ENCODE peak calls at places on chromosomes 11 and 22, in seven cellular contexts. One of them, this sample, is unnamed.

GRCh38 chr11:61589961-61590360 is 9.1 kb upstream of the SYT7 start:
- DNase-seq in WTC11: no peak
- DNase-seq in activated CD4-positive, alpha-beta T cell treated with anti-CD3 and anti-CD28 coated beads, Interleukin-2, amount 50 U/mL, for 1 hour: no peak
- DNase-seq in activated effector memory CD4-positive, alpha-beta T cell treated with Interleukin-2 at 50 U/mL for 16 hours: no peak
- DNase-seq in lower lobe of right lung: no peak
- DNase-seq in caudate nucleus: no peak
- DNase-seq in activated CD4-positive, CD25-positive, alpha-beta regulatory T cell: no peak
- DNase-seq in this sample: no peak

GRCh38 chr22:37276771-37277170 is 5.5 kb upstream of the CYTH4 start:
- DNase-seq in WTC11: no peak
- DNase-seq in activated CD4-positive, alpha-beta T cell treated with anti-CD3 and anti-CD28 coated beads, Interleukin-2, amount 50 U/mL, for 1 hour: no peak
- DNase-seq in activated effector memory CD4-positive, alpha-beta T cell treated with Interleukin-2 at 50 U/mL for 16 hours: no peak
- DNase-seq in lower lobe of right lung: peak
- DNase-seq in caudate nucleus: no peak
- DNase-seq in activated CD4-positive, CD25-positive, alpha-beta regulatory T cell: no peak
- DNase-seq in this sample: no peak

GRCh38 chr11:91513734-91514133 is 710.9 kb upstream of the FAT3 start:
- DNase-seq in WTC11: no peak
- DNase-seq in activated CD4-positive, alpha-beta T cell treated with anti-CD3 and anti-CD28 coated beads, Interleukin-2, amount 50 U/mL, for 1 hour: no peak
- DNase-seq in activated effector memory CD4-positive, alpha-beta T cell treated with Interleukin-2 at 50 U/mL for 16 hours: no peak
- DNase-seq in lower lobe of right lung: no peak
- DNase-seq in caudate nucleus: no peak
- DNase-seq in activated CD4-positive, CD25-positive, alpha-beta regulatory T cell: no peak
- DNase-seq in this sample: no peak

GRCh38 chr11:27471588-27472397 is 797 bp downstream of the LGR4 start:
- DNase-seq in WTC11: peak
- DNase-seq in activated CD4-positive, alpha-beta T cell treated with anti-CD3 and anti-CD28 coated beads, Interleukin-2, amount 50 U/mL, for 1 hour: no peak
- DNase-seq in activated effector memory CD4-positive, alpha-beta T cell treated with Interleukin-2 at 50 U/mL for 16 hours: no peak
- DNase-seq in lower lobe of right lung: peak
- DNase-seq in caudate nucleus: peak
- DNase-seq in activated CD4-positive, CD25-positive, alpha-beta regulatory T cell: no peak
- DNase-seq in this sample: peak

GRCh38 chr11:78796956-78797355 is 222.3 kb upstream of the NARS2 start:
- DNase-seq in WTC11: no peak
- DNase-seq in activated CD4-positive, alpha-beta T cell treated with anti-CD3 and anti-CD28 coated beads, Interleukin-2, amount 50 U/mL, for 1 hour: no peak
- DNase-seq in activated effector memory CD4-positive, alpha-beta T cell treated with Interleukin-2 at 50 U/mL for 16 hours: no peak
- DNase-seq in lower lobe of right lung: no peak
- DNase-seq in caudate nucleus: no peak
- DNase-seq in activated CD4-positive, CD25-positive, alpha-beta regulatory T cell: no peak
- DNase-seq in this sample: no peak

GRCh38 chr11:131609317-131609716 is 238.9 kb downstream of the NTM start:
- DNase-seq in WTC11: no peak
- DNase-seq in activated CD4-positive, alpha-beta T cell treated with anti-CD3 and anti-CD28 coated beads, Interleukin-2, amount 50 U/mL, for 1 hour: no peak
- DNase-seq in activated effector memory CD4-positive, alpha-beta T cell treated with Interleukin-2 at 50 U/mL for 16 hours: no peak
- DNase-seq in lower lobe of right lung: no peak
- DNase-seq in caudate nucleus: no peak
- DNase-seq in activated CD4-positive, CD25-positive, alpha-beta regulatory T cell: no peak
- DNase-seq in this sample: no peak

GRCh38 chr11:44036811-44037657 is 10.7 kb upstream of the ACCSL start:
- DNase-seq in WTC11: peak
- DNase-seq in activated CD4-positive, alpha-beta T cell treated with anti-CD3 and anti-CD28 coated beads, Interleukin-2, amount 50 U/mL, for 1 hour: no peak
- DNase-seq in activated effector memory CD4-positive, alpha-beta T cell treated with Interleukin-2 at 50 U/mL for 16 hours: no peak
- DNase-seq in lower lobe of right lung: peak
- DNase-seq in caudate nucleus: peak
- DNase-seq in activated CD4-positive, CD25-positive, alpha-beta regulatory T cell: no peak
- DNase-seq in this sample: peak

GRCh38 chr11:130037881-130038601 is 31.7 kb upstream of the APLP2 start:
- DNase-seq in WTC11: no peak
- DNase-seq in activated CD4-positive, alpha-beta T cell treated with anti-CD3 and anti-CD28 coated beads, Interleukin-2, amount 50 U/mL, for 1 hour: no peak
- DNase-seq in activated effector memory CD4-positive, alpha-beta T cell treated with Interleukin-2 at 50 U/mL for 16 hours: no peak
- DNase-seq in lower lobe of right lung: no peak
- DNase-seq in caudate nucleus: no peak
- DNase-seq in activated CD4-positive, CD25-positive, alpha-beta regulatory T cell: no peak
- DNase-seq in this sample: no peak

GRCh38 chr11:6611092-6612007 is 666 bp downstream of the TAF10 start:
- DNase-seq in WTC11: peak
- DNase-seq in activated CD4-positive, alpha-beta T cell treated with anti-CD3 and anti-CD28 coated beads, Interleukin-2, amount 50 U/mL, for 1 hour: peak
- DNase-seq in activated effector memory CD4-positive, alpha-beta T cell treated with Interleukin-2 at 50 U/mL for 16 hours: no peak
- DNase-seq in lower lobe of right lung: peak
- DNase-seq in caudate nucleus: no peak
- DNase-seq in activated CD4-positive, CD25-positive, alpha-beta regulatory T cell: no peak
- DNase-seq in this sample: peak

GRCh38 chr11:134679592-134679991 is 267.6 kb upstream of the B3GAT1 start:
- DNase-seq in WTC11: no peak
- DNase-seq in activated CD4-positive, alpha-beta T cell treated with anti-CD3 and anti-CD28 coated beads, Interleukin-2, amount 50 U/mL, for 1 hour: no peak
- DNase-seq in activated effector memory CD4-positive, alpha-beta T cell treated with Interleukin-2 at 50 U/mL for 16 hours: no peak
- DNase-seq in lower lobe of right lung: no peak
- DNase-seq in caudate nucleus: no peak
- DNase-seq in activated CD4-positive, CD25-positive, alpha-beta regulatory T cell: no peak
- DNase-seq in this sample: no peak

GRCh38 chr22:30830907-30831306 is 136.2 kb downstream of the OSBP2 start:
- DNase-seq in WTC11: no peak
- DNase-seq in activated CD4-positive, alpha-beta T cell treated with anti-CD3 and anti-CD28 coated beads, Interleukin-2, amount 50 U/mL, for 1 hour: no peak
- DNase-seq in activated effector memory CD4-positive, alpha-beta T cell treated with Interleukin-2 at 50 U/mL for 16 hours: no peak
- DNase-seq in lower lobe of right lung: no peak
- DNase-seq in caudate nucleus: no peak
- DNase-seq in activated CD4-positive, CD25-positive, alpha-beta regulatory T cell: no peak
- DNase-seq in this sample: no peak

GRCh38 chr11:19259487-19260345 is 19.0 kb upstream of the E2F8 start:
- DNase-seq in WTC11: peak
- DNase-seq in activated CD4-positive, alpha-beta T cell treated with anti-CD3 and anti-CD28 coated beads, Interleukin-2, amount 50 U/mL, for 1 hour: peak
- DNase-seq in activated effector memory CD4-positive, alpha-beta T cell treated with Interleukin-2 at 50 U/mL for 16 hours: peak
- DNase-seq in lower lobe of right lung: peak
- DNase-seq in caudate nucleus: peak
- DNase-seq in activated CD4-positive, CD25-positive, alpha-beta regulatory T cell: peak
- DNase-seq in this sample: peak

GRCh38 chr11:95451682-95452081 is 220.7 kb upstream of the SESN3 start:
- DNase-seq in WTC11: no peak
- DNase-seq in activated CD4-positive, alpha-beta T cell treated with anti-CD3 and anti-CD28 coated beads, Interleukin-2, amount 50 U/mL, for 1 hour: no peak
- DNase-seq in activated effector memory CD4-positive, alpha-beta T cell treated with Interleukin-2 at 50 U/mL for 16 hours: no peak
- DNase-seq in lower lobe of right lung: no peak
- DNase-seq in caudate nucleus: no peak
- DNase-seq in activated CD4-positive, CD25-positive, alpha-beta regulatory T cell: no peak
- DNase-seq in this sample: no peak

GRCh38 chr22:43002198-43002577 is 12.8 kb downstream of the PACSIN2 start:
- DNase-seq in WTC11: no peak
- DNase-seq in activated CD4-positive, alpha-beta T cell treated with anti-CD3 and anti-CD28 coated beads, Interleukin-2, amount 50 U/mL, for 1 hour: no peak
- DNase-seq in activated effector memory CD4-positive, alpha-beta T cell treated with Interleukin-2 at 50 U/mL for 16 hours: no peak
- DNase-seq in lower lobe of right lung: no peak
- DNase-seq in caudate nucleus: no peak
- DNase-seq in activated CD4-positive, CD25-positive, alpha-beta regulatory T cell: no peak
- DNase-seq in this sample: no peak

GRCh38 chr11:102168483-102168882 is 58.2 kb downstream of the YAP1 start:
- DNase-seq in WTC11: no peak
- DNase-seq in activated CD4-positive, alpha-beta T cell treated with anti-CD3 and anti-CD28 coated beads, Interleukin-2, amount 50 U/mL, for 1 hour: no peak
- DNase-seq in activated effector memory CD4-positive, alpha-beta T cell treated with Interleukin-2 at 50 U/mL for 16 hours: no peak
- DNase-seq in lower lobe of right lung: no peak
- DNase-seq in caudate nucleus: no peak
- DNase-seq in activated CD4-positive, CD25-positive, alpha-beta regulatory T cell: no peak
- DNase-seq in this sample: no peak

GRCh38 chr11:8229299-8230177 is 34.1 kb downstream of the LMO1 start:
- DNase-seq in WTC11: no peak
- DNase-seq in activated CD4-positive, alpha-beta T cell treated with anti-CD3 and anti-CD28 coated beads, Interleukin-2, amount 50 U/mL, for 1 hour: no peak
- DNase-seq in activated effector memory CD4-positive, alpha-beta T cell treated with Interleukin-2 at 50 U/mL for 16 hours: no peak
- DNase-seq in lower lobe of right lung: peak
- DNase-seq in caudate nucleus: no peak
- DNase-seq in activated CD4-positive, CD25-positive, alpha-beta regulatory T cell: no peak
- DNase-seq in this sample: peak

GRCh38 chr22:44764373-44764772 is 12.0 kb downstream of the ARHGAP8 start:
- DNase-seq in WTC11: no peak
- DNase-seq in activated CD4-positive, alpha-beta T cell treated with anti-CD3 and anti-CD28 coated beads, Interleukin-2, amount 50 U/mL, for 1 hour: no peak
- DNase-seq in activated effector memory CD4-positive, alpha-beta T cell treated with Interleukin-2 at 50 U/mL for 16 hours: no peak
- DNase-seq in lower lobe of right lung: no peak
- DNase-seq in caudate nucleus: no peak
- DNase-seq in activated CD4-positive, CD25-positive, alpha-beta regulatory T cell: no peak
- DNase-seq in this sample: no peak

This sample was measured in cerebellum.